ENCODE peak calls at places on chromosome 11, in five cellular contexts. B is mesendoderm, J is tibial artery, U is neural progenitor cell, D is GM23248. C is an unnamed sample. For H3K27me3, the result is how much of the 10 kb centered on the place peaks cover.

GRCh38 chr11:64074239-64074638 is 38.5 kb downstream of the FLRT1 start:
- DNase-seq in B (no peak), D (peak), U (no peak), J (no peak), C (no peak)

GRCh38 chr11:77073328-77074001 is 6.7 kb downstream of the CAPN5 start:
- DNase-seq in D (peak), J (peak), U (no peak), B (no peak), C (peak)

GRCh38 chr11:112267188-112267591 is 6.5 kb upstream of the PLET1 start:
- DNase-seq in J (no peak), D (no peak), B (no peak), U (no peak), C (no peak)

GRCh38 chr11:92782806-92783205 is 186.6 kb upstream of the MTNR1B start:
- DNase-seq in B (no peak), U (no peak), D (peak), J (no peak), C (no peak)

GRCh38 chr11:69808708-69809107 is 10.5 kb downstream of the FGF3 start:
- DNase-seq in D (no peak), U (peak), B (peak), J (no peak), C (no peak)

GRCh38 chr11:57406337-57406904 is 16.0 kb upstream of the PRG2 start:
- DNase-seq in D (peak), U (no peak), B (no peak), J (no peak), C (no peak)

GRCh38 chr11:69658606-69659450 is 16.3 kb downstream of the LTO1 start:
- DNase-seq in J (peak), D (peak), B (no peak), U (no peak), C (no peak)

GRCh38 chr11:11845066-11845465 is 3.3 kb downstream of the USP47 start:
- DNase-seq in J (no peak), U (no peak), B (peak), D (peak), C (no peak)

GRCh38 chr11:76491644-76492043 is 46.8 kb downstream of the EMSY start:
- DNase-seq in B (peak), D (no peak), U (no peak), J (no peak), C (no peak)

GRCh38 chr11:134731562-134731961 is 319.5 kb upstream of the B3GAT1 start:
- DNase-seq in J (no peak), U (peak), B (peak), D (no peak), C (no peak)

GRCh38 chr11:67439321-67440228 is 2.1 kb upstream of the PTPRCAP start:
- DNase-seq in U (no peak), D (peak), B (peak), J (peak), C (peak)

GRCh38 chr11:8744423-8744822 is 61.8 kb downstream of the RPL27A start:
- DNase-seq in U (no peak), D (peak), J (no peak), B (no peak), C (no peak)

GRCh38 chr11:65366340-65366773 is 11.8 kb downstream of the TIGD3 start:
- DNase-seq in J (no peak), U (peak), D (peak), B (peak), C (peak)

GRCh38 chr11:125166347-125166841 is 1.8 kb downstream of the PKNOX2 start:
- DNase-seq in D (peak), J (peak), U (peak), B (peak), C (peak)

GRCh38 chr11:65417702-65418430 is 4.7 kb upstream of the NEAT1 start:
- DNase-seq in J (peak), B (peak), U (no peak), D (peak), C (peak)

GRCh38 chr11:66727282-66727882 is 1.6 kb downstream of the SPTBN2 start:
- DNase-seq in U (peak), B (peak), D (peak), J (no peak), C (peak)

GRCh38 chr11:75347781-75348613 is 3.5 kb downstream of the ARRB1 start:
- DNase-seq in U (no peak), J (peak), B (no peak), D (peak), C (peak)

GRCh38 chr11:76845069-76845468 is 15.6 kb upstream of the ACER3 start:
- DNase-seq in B (no peak), J (no peak), D (no peak), U (no peak), C (no peak)

GRCh38 chr11:108025387-108026080 is 16.8 kb downstream of the CUL5 start:
- DNase-seq in D (no peak), B (no peak), J (no peak), U (no peak), C (no peak)

GRCh38 chr11:60978546-60979380 is 7.3 kb downstream of the CD6 start:
- DNase-seq in B (no peak), J (no peak), U (no peak), D (no peak), C (no peak)

GRCh38 chr11:7511405-7511804 is 2.4 kb upstream of the PPFIBP2 start:
- DNase-seq in D (no peak), U (no peak), J (peak), B (no peak), C (no peak)

GRCh38 chr11:6812391-6813005 is 13.0 kb upstream of the OR6A2 start:
- DNase-seq in J (no peak), D (peak), U (peak), B (peak), C (peak)

GRCh38 chr11:134532176-134532920 is 120.3 kb upstream of the B3GAT1 start:
- DNase-seq in U (peak), J (peak), D (no peak), B (no peak), C (no peak)

GRCh38 chr11:29685361-29685760 is 331.5 kb downstream of the KCNA4 start:
- DNase-seq in B (no peak), D (peak), U (no peak), J (no peak), C (no peak)

GRCh38 chr11:74676596-74676995 is 54.6 kb downstream of the CHRDL2 start:
- DNase-seq in D (no peak), U (no peak), J (peak), B (no peak), C (no peak)

GRCh38 chr11:61162092-61162935 is 1.1 kb upstream of the VPS37C start:
- DNase-seq in D (peak), U (no peak), J (no peak), B (peak), C (no peak)

GRCh38 chr11:77619576-77620198 is 17.9 kb downstream of the CLNS1A start:
- DNase-seq in D (peak), U (peak), B (peak), J (no peak), C (peak)

GRCh38 chr11:71114124-71114851 is 138.1 kb downstream of the SHANK2 start:
- DNase-seq in D (no peak), B (no peak), U (no peak), J (no peak), C (no peak)
- H3K27me3 ChIP-seq in D (under half), B (under half), U (under half), J (under half), C (under half)

GRCh38 chr11:40247023-40247422 is 1212.4 kb downstream of the LRRC4C start:
- DNase-seq in D (no peak), U (peak), B (no peak), J (no peak), C (no peak)
- H3K27me3 ChIP-seq in D (under half), U (under half), B (under half), J (under half), C (under half)

DNA sequence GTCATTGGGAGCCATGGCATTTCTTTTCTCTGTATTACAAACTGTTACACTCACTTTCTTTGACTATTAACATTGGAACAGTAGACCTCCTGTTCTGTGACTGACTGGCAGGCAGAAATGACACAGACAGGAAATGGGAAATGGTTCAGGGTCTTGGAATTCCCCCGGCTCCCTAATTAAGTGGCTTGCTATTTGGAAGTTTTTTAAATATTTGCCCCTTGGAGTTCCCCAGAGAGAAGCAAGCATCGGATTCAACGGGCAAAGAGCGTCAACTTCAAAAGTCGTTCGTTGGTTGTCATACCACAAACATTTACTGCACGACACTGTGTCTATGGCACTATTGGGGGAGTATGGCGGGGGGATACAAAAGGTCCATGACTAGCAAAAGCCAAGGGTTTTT is 1.1 kb upstream of the BIRC2 start:
- DNase-seq in J (no peak), B (peak), U (no peak), D (peak), C (peak)
- H3K27me3 ChIP-seq in J (under half), B (under half), U (under half), D (under half), C (under half)

DNA sequence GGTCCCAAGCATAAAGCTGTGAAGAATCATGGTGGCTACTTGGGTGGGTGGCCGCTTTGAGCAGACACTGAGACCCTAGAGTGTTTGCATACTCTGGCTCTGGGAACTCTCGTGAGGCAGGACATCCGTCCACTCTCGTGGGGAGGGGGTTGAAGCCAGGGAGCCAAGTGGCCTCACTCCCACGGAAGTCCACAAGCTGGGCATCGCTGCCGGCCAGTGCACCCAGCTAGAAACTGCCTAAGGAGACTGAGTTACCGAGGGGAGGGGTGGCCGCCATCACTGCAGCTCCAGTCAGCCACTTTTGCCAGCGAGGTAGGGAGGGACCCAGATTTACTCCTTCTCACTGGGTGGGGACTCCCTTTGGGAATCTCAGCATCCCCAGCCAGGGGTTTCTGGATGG is 20.5 kb downstream of the MRGPRX2 start:
- DNase-seq in J (no peak), B (no peak), U (no peak), D (no peak), C (no peak)
- H3K27me3 ChIP-seq in J (under half), B (under half), U (under half), D (under half), C (under half)

GRCh38 chr11:114322934-114323333 is 26.7 kb downstream of the NNMT start:
- DNase-seq in U (no peak), D (peak), J (no peak), B (no peak), C (no peak)

GRCh38 chr11:114318361-114318760 is 22.2 kb downstream of the NNMT start:
- DNase-seq in B (no peak), U (peak), D (peak), J (no peak), C (no peak)

GRCh38 chr11:114319716-114320328 is 23.6 kb downstream of the NNMT start:
- DNase-seq in B (peak), J (no peak), D (peak), U (no peak), C (no peak)

GRCh38 chr11:114317738-114318137 is 21.5 kb downstream of the NNMT start:
- DNase-seq in B (peak), J (peak), D (peak), U (peak), C (peak)

DNA sequence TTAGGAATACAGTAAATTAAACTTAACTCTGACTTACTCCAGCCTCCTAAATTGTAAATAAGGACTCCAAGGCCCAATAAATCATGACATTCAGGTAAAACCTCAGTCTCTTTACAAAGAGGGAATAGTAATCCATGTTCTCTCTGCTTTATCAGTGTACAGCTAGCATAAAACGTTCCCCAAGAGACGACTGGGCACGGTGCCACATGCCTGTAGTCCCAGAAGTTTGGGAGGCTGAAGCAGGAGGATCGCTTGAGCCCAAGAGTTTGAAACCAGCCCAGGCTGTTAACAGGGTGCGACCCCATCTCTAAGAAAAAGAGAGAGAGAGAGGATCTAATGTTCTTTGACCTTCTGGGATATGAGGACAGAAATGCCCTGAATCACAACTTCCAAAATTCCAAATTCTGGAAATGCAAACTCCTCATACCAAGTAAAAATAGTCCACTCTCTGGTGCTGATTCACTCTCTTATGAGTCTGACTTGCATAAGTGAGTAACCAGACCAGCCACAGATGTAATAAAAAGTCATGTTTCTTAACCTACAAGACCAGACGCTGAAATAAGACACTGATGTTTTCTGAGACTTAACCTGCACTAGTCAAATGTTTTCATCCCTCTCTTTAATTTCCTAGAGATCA is 25.5 kb downstream of the NNMT start:
- DNase-seq in B (no peak), U (no peak), J (peak), D (peak), C (peak)
- H3K27me3 ChIP-seq in B (under half), U (under half), J (under half), D (under half), C (under half)

GRCh38 chr11:2525941-2526807 is 81.4 kb downstream of the KCNQ1 start:
- DNase-seq in D (no peak), U (no peak), B (no peak), J (peak), C (no peak)
- H3K27me3 ChIP-seq in D (under half), U (half or more), B (under half), J (under half), C (half or more)